ENCODE peak calls at places on chromosomes 7 and 10, in seven cellular contexts. Q, M, L, N, A, O and I are unnamed samples. For H3K9me3 and H3K4me1, the result is how much of the 10 kb centered on the place peaks cover.

GRCh38 chr7:96548664-96549063 is 161.0 kb downstream of the SEM1 start:
- DNase-seq in Q (no peak), M (no peak), L (peak), N (no peak), A (no peak), O (no peak), I (no peak)

GRCh38 chr7:748446-748845 is 21.4 kb upstream of the PRKAR1B start:
- DNase-seq in Q (no peak), M (no peak), L (no peak), N (no peak), A (no peak), O (no peak), I (no peak)

GRCh38 chr7:55020481-55020871 is 1.7 kb downstream of the EGFR start:
- DNase-seq in Q (no peak), M (no peak), L (peak), N (no peak), A (no peak), O (no peak), I (peak)

GRCh38 chr10:1669433-1669832 is 67.9 kb downstream of the ADARB2 start:
- DNase-seq in Q (no peak), M (no peak), L (no peak), N (no peak), A (no peak), O (no peak), I (no peak)

GRCh38 chr10:131726460-131726861 is 174.3 kb upstream of the PPP2R2D start:
- DNase-seq in Q (peak), M (no peak), L (no peak), N (peak), A (peak), O (peak), I (peak)

GRCh38 chr10:22476601-22477364 is 131.5 kb downstream of the SPAG6 start:
- DNase-seq in Q (peak), M (no peak), L (no peak), N (no peak), A (peak), O (no peak), I (no peak)

GRCh38 chr10:48511855-48512191 is 93.0 kb downstream of the ARHGAP22 start:
- DNase-seq in Q (peak), M (no peak), L (no peak), N (no peak), A (no peak), O (no peak), I (no peak)

GRCh38 chr7:127383123-127383835 is 9.2 kb downstream of the ZNF800 start:
- DNase-seq in Q (no peak), M (no peak), L (peak), N (no peak), A (no peak), O (no peak), I (no peak)

GRCh38 chr10:70909326-70909935 is 21.1 kb upstream of the PCBD1 start:
- DNase-seq in Q (no peak), M (no peak), L (no peak), N (no peak), A (no peak), O (no peak), I (no peak)

GRCh38 chr10:72759584-72759983 is 67.6 kb downstream of the MCU start:
- DNase-seq in Q (no peak), M (no peak), L (no peak), N (no peak), A (no peak), O (no peak), I (no peak)

GRCh38 chr7:105278973-105279687 is 109.6 kb downstream of the SRPK2 start:
- DNase-seq in Q (no peak), M (no peak), L (no peak), N (no peak), A (peak), O (no peak), I (no peak)

GRCh38 chr7:94700926-94701554 is 45.1 kb upstream of the SGCE start:
- DNase-seq in Q (no peak), M (no peak), L (peak), N (no peak), A (no peak), O (no peak), I (no peak)

GRCh38 chr7:99469381-99470065 is 3.2 kb upstream of the ZNF789 start:
- DNase-seq in Q (no peak), M (no peak), L (no peak), N (no peak), A (no peak), O (no peak), I (no peak)

GRCh38 chr10:6396652-6397051 is 183.4 kb downstream of the PRKCQ start:
- DNase-seq in Q (no peak), M (no peak), L (peak), N (no peak), A (no peak), O (no peak), I (no peak)

GRCh38 chr10:43942096-43942885 is 293.6 kb upstream of the ZNF32 start:
- DNase-seq in Q (peak), M (no peak), L (no peak), N (peak), A (no peak), O (no peak), I (peak)

GRCh38 chr10:121631296-121631695 is 33.1 kb upstream of the FGFR2 start:
- DNase-seq in Q (no peak), M (no peak), L (no peak), N (no peak), A (no peak), O (no peak), I (no peak)

GRCh38 chr7:20350518-20350951 is 19.8 kb downstream of the ITGB8 start:
- DNase-seq in Q (no peak), M (no peak), L (no peak), N (no peak), A (no peak), O (no peak), I (no peak)

GRCh38 chr7:66152538-66153191 is 38.0 kb downstream of the CRCP start:
- DNase-seq in Q (peak), M (no peak), L (no peak), N (peak), A (no peak), O (peak), I (no peak)

GRCh38 chr10:31242902-31243301 is 76.1 kb upstream of the ZEB1 start:
- DNase-seq in Q (peak), M (peak), L (peak), N (peak), A (no peak), O (peak), I (peak)

GRCh38 chr10:111126073-111126472 is 49.2 kb downstream of the ADRA2A start:
- DNase-seq in Q (no peak), M (no peak), L (peak), N (no peak), A (no peak), O (no peak), I (no peak)

GRCh38 chr10:43263551-43264323 is 3.1 kb downstream of the RASGEF1A start:
- DNase-seq in Q (peak), M (no peak), L (no peak), N (peak), A (peak), O (no peak), I (no peak)

GRCh38 chr7:99740573-99741437 is 5.8 kb upstream of the CYP3A7 start:
- DNase-seq in Q (no peak), M (no peak), L (peak), N (no peak), A (no peak), O (no peak), I (no peak)

GRCh38 chr7:28329616-28330373 is 82.5 kb upstream of the CREB5 start:
- DNase-seq in Q (no peak), M (no peak), L (no peak), N (no peak), A (no peak), O (no peak), I (no peak)

GRCh38 chr10:126242352-126243260 is 145.7 kb downstream of the ADAM12 start:
- DNase-seq in Q (no peak), M (no peak), L (peak), N (no peak), A (no peak), O (peak), I (no peak)

GRCh38 chr10:83127942-83128575 is 1011.2 kb upstream of the GHITM start:
- DNase-seq in Q (no peak), M (no peak), L (peak), N (no peak), A (no peak), O (no peak), I (no peak)

GRCh38 chr7:25656581-25657026 is 428.3 kb upstream of the NPVF start:
- DNase-seq in Q (no peak), M (no peak), L (no peak), N (no peak), A (no peak), O (no peak), I (no peak)

GRCh38 chr7:75756340-75757297 is 15.4 kb downstream of the CCL26 start:
- DNase-seq in Q (no peak), M (peak), L (no peak), N (peak), A (no peak), O (peak), I (no peak)

GRCh38 chr7:17301491-17302101 is 3.1 kb downstream of the AHR start:
- DNase-seq in Q (no peak), M (no peak), L (peak), N (no peak), A (no peak), O (peak), I (no peak)

GRCh38 chr10:114767589-114768393 is 53.8 kb upstream of the FHIP2A start:
- DNase-seq in Q (peak), M (no peak), L (peak), N (no peak), A (peak), O (no peak), I (peak)

GRCh38 chr10:130990536-130990935 is 321.0 kb downstream of the TCERG1L start:
- DNase-seq in Q (no peak), M (no peak), L (no peak), N (no peak), A (no peak), O (no peak), I (no peak)

GRCh38 chr10:114045071-114045737 is 1.5 kb downstream of the ADRB1 start:
- DNase-seq in Q (peak), M (no peak), L (no peak), N (no peak), A (peak), O (no peak), I (peak)

GRCh38 chr10:44416021-44416758 is 31.3 kb upstream of the CXCL12 start:
- DNase-seq in Q (peak), M (no peak), L (no peak), N (no peak), A (peak), O (peak), I (no peak)

GRCh38 chr7:42372498-42372897 is 135.5 kb upstream of the GLI3 start:
- DNase-seq in Q (no peak), M (no peak), L (no peak), N (no peak), A (no peak), O (no peak), I (no peak)

GRCh38 chr7:100588438-100588837 is 2.3 kb downstream of the FBXO24 start:
- DNase-seq in Q (no peak), M (no peak), L (no peak), N (no peak), A (no peak), O (no peak), I (no peak)

GRCh38 chr10:62665771-62666170 is 138.7 kb upstream of the ADO start:
- DNase-seq in Q (no peak), M (no peak), L (no peak), N (no peak), A (no peak), O (no peak), I (no peak)

GRCh38 chr7:70588610-70589009 is 543.3 kb upstream of the GALNT17 start:
- DNase-seq in Q (no peak), M (no peak), L (no peak), N (no peak), A (no peak), O (no peak), I (no peak)

GRCh38 chr7:94304878-94305277 is 89.8 kb upstream of the COL1A2 start:
- DNase-seq in Q (no peak), M (no peak), L (no peak), N (no peak), A (no peak), O (no peak), I (no peak)

GRCh38 chr10:80596391-80597257 is 58.9 kb downstream of the SH2D4B start:
- DNase-seq in Q (peak), M (peak), L (peak), N (no peak), A (no peak), O (no peak), I (peak)

DNA sequence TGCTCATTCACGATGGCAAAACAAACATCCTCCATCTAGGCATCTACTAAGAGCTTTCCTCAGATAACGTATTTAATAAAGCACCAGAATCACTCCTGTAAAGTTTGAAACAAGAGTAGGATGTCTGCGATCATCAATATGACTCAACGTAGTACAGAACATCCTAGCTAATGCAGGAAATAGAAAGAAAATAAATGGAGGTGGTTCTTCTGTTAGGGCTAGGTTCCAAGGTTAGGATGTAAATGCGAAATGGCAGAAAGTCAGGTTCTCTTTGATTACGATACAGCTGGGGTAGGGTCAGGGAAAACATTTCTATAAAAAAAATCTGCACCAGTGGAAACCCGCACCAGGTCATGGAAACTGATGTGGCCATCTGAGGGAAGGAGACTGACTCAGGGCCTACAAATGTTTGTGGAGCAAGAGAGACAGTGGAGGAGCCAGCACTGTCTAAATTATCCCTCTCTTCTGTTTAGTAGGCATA is 29.1 kb downstream of the CCDC6 start:
- DNase-seq in Q (no peak), M (no peak), L (no peak), N (no peak), A (no peak), O (no peak), I (no peak)
- H3K27ac ChIP-seq in Q (no peak), M (no peak), L (no peak), N (no peak), A (no peak), O (no peak), I (no peak)

DNA sequence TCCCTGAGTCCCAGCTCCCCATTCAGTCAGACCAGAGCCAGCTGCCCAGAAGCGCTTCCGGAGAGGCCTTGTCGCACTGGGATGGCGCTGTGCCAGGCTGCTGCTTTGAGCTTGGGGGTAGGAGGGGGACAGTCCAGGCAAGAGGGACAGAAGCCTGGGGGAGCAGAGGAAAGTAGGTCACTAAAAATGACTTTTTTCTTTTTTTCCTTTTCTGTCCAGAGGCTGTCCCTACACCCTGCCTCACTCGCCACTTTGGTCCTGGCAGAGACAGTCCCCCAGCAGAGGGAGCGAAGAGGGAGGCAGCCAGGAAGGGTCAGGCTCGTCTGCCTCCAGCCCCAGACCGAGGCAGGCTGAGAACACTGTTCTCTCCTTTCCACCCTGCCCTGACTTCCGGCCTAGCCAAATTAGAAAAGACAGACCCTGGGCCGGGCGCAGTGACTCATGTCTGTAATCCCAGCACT is 15.8 kb upstream of the TRIM8 start:
- DNase-seq in Q (no peak), M (no peak), L (peak), N (peak), A (no peak), O (peak), I (peak)
- H3K9me3 ChIP-seq in Q (under half), M (under half), L (under half), N (under half), A (under half), O (under half), I (under half)

DNA sequence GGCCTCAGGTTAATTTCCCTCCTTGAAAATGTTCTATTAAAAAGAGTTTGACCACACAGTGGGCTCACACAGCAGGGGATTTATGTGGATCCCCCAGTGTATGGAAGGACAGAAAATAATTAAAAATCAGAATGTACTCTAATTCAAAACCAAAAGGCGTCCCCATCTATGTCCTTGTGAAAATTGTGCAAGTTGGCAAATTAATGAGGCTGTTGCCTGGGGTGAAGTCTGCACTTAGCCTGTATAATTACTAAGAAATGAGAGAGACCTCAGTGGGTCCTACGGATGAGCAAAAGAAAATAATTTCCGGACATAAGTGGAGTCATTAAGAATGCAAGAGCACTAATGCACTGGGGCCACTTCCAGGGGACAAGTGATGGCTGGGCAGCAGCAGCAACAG is 31.2 kb downstream of the PIK3CG start:
- DNase-seq in Q (no peak), M (no peak), L (no peak), N (no peak), A (no peak), O (no peak), I (no peak)
- H3K4me1 ChIP-seq in Q (under half), M (under half), L (under half), N (under half), A (under half), O (under half), I (under half)

GRCh38 chr10:66234872-66235271 is 691.0 kb upstream of the LRRTM3 start:
- DNase-seq in Q (no peak), M (no peak), L (no peak), N (no peak), A (no peak), O (no peak), I (no peak)

GRCh38 chr10:66239062-66239461 is 686.8 kb upstream of the LRRTM3 start:
- DNase-seq in Q (no peak), M (no peak), L (no peak), N (no peak), A (no peak), O (no peak), I (no peak)

GRCh38 chr10:66242885-66243284 is 683.0 kb upstream of the LRRTM3 start:
- DNase-seq in Q (no peak), M (no peak), L (no peak), N (no peak), A (no peak), O (no peak), I (no peak)

GRCh38 chr10:66238343-66238742 is 687.5 kb upstream of the LRRTM3 start:
- DNase-seq in Q (no peak), M (no peak), L (no peak), N (no peak), A (no peak), O (no peak), I (no peak)
- H3K27ac ChIP-seq in Q (no peak), M (no peak), L (no peak), N (no peak), A (no peak), O (no peak), I (no peak)

DNA sequence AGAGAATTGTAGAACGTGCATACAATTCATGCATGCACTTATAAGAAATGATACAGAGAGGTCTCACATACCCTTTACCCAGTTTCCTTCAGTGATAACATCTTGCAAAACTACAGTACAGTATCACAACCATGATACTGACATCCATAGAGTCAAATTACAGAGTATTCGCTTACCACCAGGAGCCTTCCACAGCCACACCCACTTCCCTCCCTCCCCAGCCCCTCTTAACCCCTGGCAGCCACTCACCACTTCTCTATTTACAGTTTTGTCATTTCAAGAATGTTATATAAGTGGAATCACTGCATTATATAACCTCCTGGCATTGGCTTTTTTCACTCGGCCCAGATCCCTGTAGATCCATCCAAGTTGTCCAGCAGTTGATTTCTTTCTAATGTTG is 143.8 kb downstream of the ZNF248 start:
- DNase-seq in Q (no peak), M (no peak), L (no peak), N (no peak), A (no peak), O (no peak), I (no peak)
- H3K9me3 ChIP-seq in Q (under half), M (under half), L (under half), N (under half), A (under half), O (under half), I (under half)

DNA sequence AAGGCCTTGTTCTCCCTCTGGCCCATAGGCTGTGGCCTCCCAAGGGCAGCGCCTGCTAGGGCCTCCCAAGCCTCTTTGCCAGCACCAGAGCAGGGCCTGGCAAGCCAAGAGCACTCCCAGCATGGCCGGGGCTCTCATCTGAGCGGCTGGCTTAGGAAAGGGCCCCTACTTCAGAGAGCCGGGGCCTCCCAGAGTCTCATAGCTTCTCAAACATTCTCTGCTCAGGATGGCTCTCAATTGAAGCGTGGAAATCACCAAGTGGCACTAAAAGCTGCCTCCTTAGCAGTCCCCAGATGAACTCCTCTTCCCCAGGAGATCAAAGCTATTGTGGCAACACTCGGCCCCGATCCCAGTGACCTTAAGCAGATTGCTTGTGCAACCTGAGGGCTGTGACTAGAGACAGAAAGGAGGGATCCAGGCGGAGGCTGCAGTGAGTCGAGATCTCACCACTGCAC is 69.4 kb downstream of the FAM53B start:
- DNase-seq in Q (no peak), M (no peak), L (no peak), N (no peak), A (peak), O (no peak), I (peak)
- H3K4me1 ChIP-seq in Q (under half), M (under half), L (under half), N (under half), A (half or more), O (half or more), I (under half)

DNA sequence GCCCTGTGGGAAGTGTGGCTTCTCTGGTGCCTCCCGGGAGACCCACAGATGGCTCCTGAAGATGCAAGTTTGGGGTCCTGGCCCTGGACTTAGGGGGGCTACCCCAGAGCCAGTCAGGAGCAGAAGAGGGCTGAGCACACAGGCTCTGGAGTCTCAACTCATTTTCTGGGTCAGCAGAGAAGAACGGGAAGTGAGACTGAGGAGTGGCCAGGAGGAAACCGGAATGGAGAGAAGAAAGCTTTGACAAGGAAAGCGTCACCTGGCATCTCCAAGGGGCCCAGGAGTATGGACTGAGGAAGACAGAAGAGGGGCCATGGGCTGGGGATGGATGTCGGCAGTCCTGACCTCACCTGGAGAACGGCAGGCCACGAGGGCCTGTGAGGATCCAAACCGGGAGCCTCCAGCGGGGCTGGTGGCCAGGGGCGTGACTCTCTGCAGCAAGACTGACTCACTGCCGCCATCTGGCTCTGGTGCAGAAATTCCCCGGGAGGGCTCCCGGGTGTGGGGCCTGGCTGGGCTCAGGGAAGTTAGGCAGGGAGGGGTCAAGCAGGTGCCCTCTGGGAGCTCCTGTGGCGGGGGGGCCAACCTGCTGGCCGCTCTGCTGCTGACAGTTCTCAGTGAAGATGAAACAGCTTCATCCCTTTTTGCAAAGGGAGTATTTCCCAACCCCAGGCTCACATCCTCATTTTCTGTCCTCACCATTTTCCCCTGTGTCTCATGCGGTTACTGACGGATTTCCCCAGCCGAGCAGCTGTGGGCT is 23.6 kb downstream of the DAGLB start:
- DNase-seq in Q (no peak), M (no peak), L (peak), N (no peak), A (peak), O (peak), I (no peak)
- H3K27ac ChIP-seq in Q (no peak), M (no peak), L (no peak), N (no peak), A (peak), O (peak), I (no peak)